ENCODE peak calls at places on chromosomes 12 and 14, in five cellular contexts. I is HT1080; C is GM04504; B is stimulated activated CD4-positive, alpha-beta T cell treated with anti-CD3 and anti-CD28 coated beads, Interleukin-2, amount 100 ng/mL, for 24 hours; A is CD4-positive, alpha-beta T cell. S is an unnamed sample.

GRCh38 chr12:116319851-116320621 is 42.5 kb upstream of the MED13L start:
- DNase-seq in A (no peak), B (peak), I (peak), C (peak), S (peak)

GRCh38 chr12:88432536-88433462 is 147.5 kb downstream of the KITLG start:
- DNase-seq in I (no peak), C (no peak), A (no peak), B (no peak), S (no peak)

GRCh38 chr12:60174476-60174875 is 578.6 kb downstream of the SLC16A7 start:
- DNase-seq in B (no peak), C (no peak), I (no peak), A (no peak), S (no peak)

GRCh38 chr12:112389228-112389627 is 7.0 kb upstream of the HECTD4 start:
- DNase-seq in B (no peak), A (no peak), I (no peak), C (no peak), S (no peak)

GRCh38 chr12:3622732-3623690 is 129.9 kb downstream of the CRACR2A start:
- DNase-seq in I (no peak), A (no peak), B (no peak), C (no peak), S (no peak)

GRCh38 chr14:68479247-68479646 is 313.6 kb downstream of the ZFP36L1 start:
- DNase-seq in A (no peak), I (no peak), C (no peak), B (no peak), S (no peak)

GRCh38 chr14:24986206-24986893 is 63.6 kb downstream of the STXBP6 start:
- DNase-seq in I (no peak), C (no peak), A (no peak), B (no peak), S (no peak)

GRCh38 chr14:39717000-39717399 is 284.8 kb upstream of the FBXO33 start:
- DNase-seq in C (no peak), B (no peak), I (no peak), A (no peak), S (no peak)

GRCh38 chr12:111443586-111443985 is 37.9 kb downstream of the SH2B3 start:
- DNase-seq in C (no peak), B (peak), I (peak), A (no peak), S (peak)

GRCh38 chr12:43638786-43639185 is 86.8 kb upstream of the ADAMTS20 start:
- DNase-seq in C (no peak), I (no peak), B (no peak), A (no peak), S (no peak)

GRCh38 chr14:96622926-96623325 is 120.7 kb downstream of the PAPOLA start:
- DNase-seq in A (no peak), C (no peak), I (no peak), B (no peak), S (no peak)

GRCh38 chr12:48814313-48815280 is 3.7 kb upstream of the CACNB3 start:
- DNase-seq in B (peak), I (peak), C (peak), A (peak), S (peak)

GRCh38 chr12:9649532-9649940 is 20.0 kb upstream of the CLEC2D start:
- DNase-seq in A (peak), I (no peak), B (peak), C (no peak), S (no peak)

GRCh38 chr14:37168721-37169120 is 3.7 kb downstream of the SLC25A21 start:
- DNase-seq in C (no peak), I (no peak), B (no peak), A (no peak), S (no peak)

GRCh38 chr12:65935906-65936528 is 111.7 kb downstream of the HMGA2 start:
- DNase-seq in A (no peak), C (no peak), B (no peak), I (no peak), S (no peak)

S was measured in T-helper 2 cell treated with Interferon-gamma antibody and Interleukin-4, amounts not matched to agents 5 μg/mL and 100 μg/mL, for 36 hours.